ENCODE peak calls at places on chromosome 19, in four cellular contexts. B is effector memory CD4-positive, alpha-beta T cell; Q is SK-N-SH; P is right lobe of liver. R is an unnamed sample.

GRCh38 chr19:46821512-46822359 is 28.9 kb downstream of the AP2S1 start:
- DNase-seq in Q (no peak), P (no peak), B (peak; percentile 30), R (no peak)

GRCh38 chr19:18204394-18205179 is 745 bp upstream of the RAB3A start:
- DNase-seq in B (no peak), P (no peak), Q (peak; percentile 84), R (no peak)

GRCh38 chr19:38642176-38642575 is 5.3 kb upstream of the ACTN4 start:
- DNase-seq in B (no peak), Q (no peak), P (no peak), R (no peak)

GRCh38 chr19:50333737-50334617 is 4.8 kb upstream of the KCNC3 start:
- DNase-seq in Q (peak; percentile 98), P (peak; percentile 81), B (no peak), R (peak; percentile 86)

GRCh38 chr19:51660975-51661600 is 14.5 kb upstream of the SIGLEC14 start:
- DNase-seq in P (peak; percentile 60), B (peak; percentile 2), Q (peak; percentile 61), R (peak; percentile 86)

GRCh38 chr19:29389495-29389894 is 136.3 kb upstream of the VSTM2B start:
- DNase-seq in P (no peak), B (no peak), Q (no peak), R (peak; percentile 12)

GRCh38 chr19:18723871-18724377 is 40.4 kb downstream of the CRTC1 start:
- DNase-seq in P (no peak), Q (no peak), B (no peak), R (no peak)

GRCh38 chr19:53916004-53916403 is 6.9 kb downstream of the CACNG7 start:
- DNase-seq in B (no peak), Q (no peak), P (no peak), R (no peak)

GRCh38 chr19:55113570-55114039 is 3.8 kb downstream of the PPP1R12C start:
- DNase-seq in B (no peak), P (no peak), Q (peak; percentile 70), R (peak; percentile 96)

GRCh38 chr19:48835734-48836088 is 580 bp downstream of the HSD17B14 start:
- DNase-seq in P (peak; percentile 93), Q (peak; percentile 87), B (peak; percentile 84), R (peak; percentile 98)

GRCh38 chr19:35257113-35257461 is 8.3 kb downstream of the LSR start:
- DNase-seq in B (no peak), P (no peak), Q (no peak), R (no peak)

DNA sequence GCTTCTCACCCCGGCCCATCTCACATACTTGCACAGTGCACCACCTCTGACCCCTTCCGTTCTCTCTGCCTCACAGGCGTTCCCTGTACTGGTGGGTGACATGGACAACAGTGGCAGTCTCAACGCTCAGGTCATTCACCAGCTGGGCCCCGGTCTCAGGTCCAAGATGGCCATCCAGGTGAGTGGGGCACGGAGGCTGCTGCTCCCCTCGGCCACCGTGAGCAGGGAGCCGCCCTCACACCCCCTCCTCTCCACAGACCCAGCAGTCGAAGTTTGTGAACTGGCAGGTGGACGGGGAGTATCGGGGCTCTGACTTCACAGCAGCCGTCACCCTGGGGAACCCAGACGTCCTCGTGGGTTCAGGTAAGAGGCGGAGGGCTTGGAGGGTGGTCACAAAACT is 2.6 kb downstream of the TOMM40 start:
- DNase-seq in Q (no peak), P (no peak), B (no peak), R (no peak)
- H3K9me3 ChIP-seq in Q (no peaks in the 10 kb centered on the region), P (no peaks in the 10 kb centered on the region), B (no peaks in the 10 kb centered on the region), R (no peaks in the 10 kb centered on the region)

GRCh38 chr19:24166055-24166454 is 79.1 kb downstream of the ZNF254 start:
- DNase-seq in P (no peak), Q (no peak), B (no peak), R (no peak)
- H3K9me3 ChIP-seq in P (no peaks in the 10 kb centered on the region), Q (no peaks in the 10 kb centered on the region), B (peaks cover 11% of the 10 kb centered on the region), R (peaks cover 20% of the 10 kb centered on the region)

GRCh38 chr19:12464769-12465725 is 19.6 kb downstream of the ZNF709 start:
- DNase-seq in Q (no peak), P (no peak), B (no peak), R (no peak)
- H3K9me3 ChIP-seq in Q (peaks cover 51% of the 10 kb centered on the region), P (peaks cover 50% of the 10 kb centered on the region), B (peaks cover 32% of the 10 kb centered on the region), R (peaks cover 15% of the 10 kb centered on the region)

DNA sequence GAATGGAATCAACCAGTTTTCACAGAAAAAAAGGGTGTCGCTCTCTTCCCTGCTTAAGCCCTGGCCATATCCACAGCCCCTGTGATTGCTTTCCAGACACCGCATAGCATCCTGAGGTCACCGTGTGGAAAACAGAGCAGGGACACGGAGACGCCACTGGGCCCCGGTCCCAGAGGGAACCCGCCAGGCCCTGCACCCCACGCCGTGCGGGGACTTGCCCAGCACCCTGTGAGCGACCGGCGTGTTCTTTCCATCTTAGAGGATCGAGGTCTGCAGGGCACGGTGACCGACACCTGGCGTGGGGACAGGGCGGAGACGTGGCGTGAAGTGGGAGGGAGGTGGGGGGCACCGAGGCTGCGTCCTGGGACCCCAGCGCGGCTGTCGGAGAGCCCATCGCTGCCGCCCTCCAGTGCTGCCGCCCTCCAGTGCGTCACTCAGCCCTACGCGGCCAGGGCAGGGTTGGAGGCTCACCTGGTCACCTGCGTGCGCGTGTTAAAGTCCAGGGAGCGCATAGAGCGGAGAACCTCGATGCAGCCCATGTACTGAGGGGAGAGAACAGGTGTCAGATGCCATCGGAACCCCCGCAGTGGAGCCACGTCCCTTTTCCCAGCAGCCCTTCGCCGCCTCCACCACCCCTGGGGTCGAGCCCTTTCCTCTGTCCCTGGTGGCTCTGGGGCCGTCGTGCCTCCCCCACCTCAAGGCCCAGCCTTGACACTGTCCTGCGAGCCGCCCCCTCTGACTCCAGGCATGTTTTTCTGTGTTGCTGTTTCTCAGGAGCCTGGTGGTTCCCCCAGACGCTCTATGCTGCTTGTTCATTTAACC is 20.2 kb downstream of the SHC2 start:
- DNase-seq in B (no peak), P (no peak), Q (no peak), R (no peak)
- H3K9me3 ChIP-seq in B (no peaks in the 10 kb centered on the region), P (no peaks in the 10 kb centered on the region), Q (no peaks in the 10 kb centered on the region), R (no peaks in the 10 kb centered on the region)

GRCh38 chr19:15644066-15644741 is 3.5 kb downstream of the CYP4F3 start:
- DNase-seq in B (no peak), P (peak; percentile 70), Q (no peak), R (no peak)

GRCh38 chr19:15652559-15653278 is 12.0 kb downstream of the CYP4F3 start:
- DNase-seq in B (no peak), P (no peak), Q (no peak), R (no peak)

GRCh38 chr19:15644816-15645215 is 4.1 kb downstream of the CYP4F3 start:
- DNase-seq in Q (no peak), B (no peak), P (no peak), R (no peak)

GRCh38 chr19:15649526-15649925 is 8.8 kb downstream of the CYP4F3 start:
- DNase-seq in Q (no peak), B (no peak), P (no peak), R (no peak)
- H3K9me3 ChIP-seq in Q (no peaks in the 10 kb centered on the region), B (no peaks in the 10 kb centered on the region), P (no peaks in the 10 kb centered on the region), R (peaks cover 5% of the 10 kb centered on the region)